ENCODE peak calls at places on chromosomes 4 and X, in five cellular contexts. J is HT-29, B is adrenal gland, E is mesendoderm, G is AG08395. U is an unnamed sample.

GRCh38 chrX:8724176-8724757 is 7.7 kb downstream of the ANOS1 start:
- DNase-seq in G (no peak), J (no peak), B (no peak), E (peak), U (no peak)

GRCh38 chr4:78656968-78657445 is 105.4 kb downstream of the ANXA3 start:
- DNase-seq in E (no peak), J (no peak), B (no peak), G (no peak), U (no peak)

GRCh38 chr4:142743071-142743825 is 102.9 kb downstream of the INPP4B start:
- DNase-seq in J (no peak), E (peak), B (no peak), G (peak), U (no peak)

GRCh38 chr4:40621592-40622512 is 7.8 kb downstream of the RBM47 start:
- DNase-seq in B (peak), G (peak), E (peak), J (peak), U (peak)

GRCh38 chr4:158915683-158916241 is 146.9 kb downstream of the FNIP2 start:
- DNase-seq in E (no peak), J (no peak), G (no peak), B (no peak), U (no peak)

GRCh38 chrX:101803451-101803850 is 128.4 kb downstream of the ZMAT1 start:
- DNase-seq in E (no peak), J (peak), B (no peak), G (no peak), U (no peak)

GRCh38 chr4:154001187-154001586 is 212.3 kb upstream of the SFRP2 start:
- DNase-seq in B (no peak), G (no peak), E (no peak), J (no peak), U (no peak)

GRCh38 chr4:53498712-53499111 is 92.6 kb downstream of the LNX1 start:
- DNase-seq in G (no peak), E (no peak), J (no peak), B (no peak), U (no peak)

GRCh38 chr4:174365018-174365587 is 81.4 kb downstream of the CEP44 start:
- DNase-seq in G (peak), J (peak), B (no peak), E (peak), U (no peak)

GRCh38 chr4:6918345-6918744 is 8.7 kb downstream of the TBC1D14 start:
- DNase-seq in G (no peak), J (no peak), B (no peak), E (no peak), U (no peak)

GRCh38 chr4:98536631-98537030 is 121.8 kb downstream of the TSPAN5 start:
- DNase-seq in G (no peak), J (no peak), B (no peak), E (peak), U (no peak)

GRCh38 chr4:12041828-12042227 is 613.1 kb upstream of the HS3ST1 start:
- DNase-seq in B (no peak), J (peak), E (peak), G (no peak), U (no peak)

GRCh38 chr4:33518852-33519251 is 2725.5 kb downstream of the ARAP2 start:
- DNase-seq in G (no peak), B (no peak), E (no peak), J (no peak), U (no peak)

GRCh38 chrX:71301195-71301924 is at the start of gene ITGB1BP2:
- DNase-seq in J (no peak), G (peak), B (no peak), E (peak), U (peak)

U was measured in testis.